ENCODE peak calls at places on chromosomes 2 and 18, in seven cellular contexts. V, B, A, Z, E, J and T are unnamed samples. For H3K4me1 and H3K36me3, the result is how much of the 10 kb centered on the place peaks cover.

GRCh38 chr2:205696541-205697441 is 14.5 kb downstream of the NRP2 start:
- DNase-seq in V (no peak), B (no peak), A (no peak), Z (no peak), E (peak), J (no peak), T (no peak)

GRCh38 chr2:190649035-190649797 is at the start of gene NAB1:
- DNase-seq in V (peak), B (peak), A (peak), Z (peak), E (peak), J (peak), T (peak)

GRCh38 chr2:236119476-236119875 is 48.7 kb downstream of the GBX2 start:
- DNase-seq in V (no peak), B (no peak), A (no peak), Z (no peak), E (no peak), J (no peak), T (no peak)

GRCh38 chr2:63669596-63669995 is 80.8 kb downstream of the MDH1 start:
- DNase-seq in V (no peak), B (no peak), A (no peak), Z (no peak), E (no peak), J (no peak), T (no peak)

GRCh38 chr18:75088622-75089211 is 120.2 kb downstream of the PTGR3 start:
- DNase-seq in V (no peak), B (no peak), A (no peak), Z (no peak), E (no peak), J (no peak), T (no peak)

GRCh38 chr2:100513650-100514049 is 43.4 kb downstream of the NMS start:
- DNase-seq in V (no peak), B (no peak), A (no peak), Z (no peak), E (no peak), J (no peak), T (no peak)

GRCh38 chr2:75676464-75676863 is 29.9 kb downstream of the MRPL19 start:
- DNase-seq in V (no peak), B (no peak), A (no peak), Z (no peak), E (no peak), J (no peak), T (no peak)

GRCh38 chr2:240565267-240566202 is 2.7 kb upstream of the RNPEPL1 start:
- DNase-seq in V (peak), B (peak), A (peak), Z (peak), E (no peak), J (peak), T (peak)

GRCh38 chr2:1745171-1746023 is 1.1 kb upstream of the PXDN start:
- DNase-seq in V (no peak), B (no peak), A (no peak), Z (no peak), E (no peak), J (no peak), T (no peak)

GRCh38 chr18:13418013-13418710 is 199.6 kb downstream of the LDLRAD4 start:
- DNase-seq in V (no peak), B (no peak), A (no peak), Z (no peak), E (no peak), J (no peak), T (no peak)

GRCh38 chr2:50438293-50438692 is 593.6 kb downstream of the NRXN1 start:
- DNase-seq in V (no peak), B (no peak), A (no peak), Z (no peak), E (no peak), J (no peak), T (no peak)

GRCh38 chr2:235536711-235537110 is 42.9 kb downstream of the AGAP1 start:
- DNase-seq in V (no peak), B (no peak), A (no peak), Z (no peak), E (no peak), J (no peak), T (no peak)

GRCh38 chr2:240884221-240884620 is 11.7 kb downstream of the MAB21L4 start:
- DNase-seq in V (no peak), B (no peak), A (no peak), Z (no peak), E (no peak), J (no peak), T (no peak)

GRCh38 chr2:159904565-159905281 is 106.7 kb upstream of the CD302 start:
- DNase-seq in V (peak), B (peak), A (peak), Z (peak), E (peak), J (peak), T (no peak)

GRCh38 chr2:127423476-127423840 is 5.2 kb downstream of the PROC start:
- DNase-seq in V (peak), B (no peak), A (no peak), Z (peak), E (peak), J (no peak), T (no peak)

GRCh38 chr2:64735504-64735903 is 81.8 kb upstream of the SERTAD2 start:
- DNase-seq in V (no peak), B (no peak), A (no peak), Z (no peak), E (no peak), J (no peak), T (no peak)

GRCh38 chr18:31269508-31270074 is 48.4 kb upstream of the DSG1 start:
- DNase-seq in V (no peak), B (no peak), A (no peak), Z (no peak), E (no peak), J (no peak), T (no peak)

GRCh38 chr2:116955646-116956045 is 858.8 kb upstream of the DDX18 start:
- DNase-seq in V (no peak), B (no peak), A (no peak), Z (no peak), E (no peak), J (no peak), T (no peak)

GRCh38 chr2:8176837-8177236 is 505.0 kb upstream of the ID2 start:
- DNase-seq in V (no peak), B (no peak), A (no peak), Z (no peak), E (no peak), J (no peak), T (no peak)

GRCh38 chr2:120531365-120531764 is 185.4 kb downstream of the INHBB start:
- DNase-seq in V (no peak), B (no peak), A (no peak), Z (no peak), E (no peak), J (no peak), T (no peak)

GRCh38 chr18:58995663-58996062 is 131.0 kb downstream of the ZNF532 start:
- DNase-seq in V (no peak), B (no peak), A (no peak), Z (no peak), E (no peak), J (no peak), T (no peak)
- H3K4me1 ChIP-seq in V (under half), B (under half), A (under half), Z (under half), E (under half), J (under half), T (half or more)

GRCh38 chr2:85577386-85578242 is at the start of gene VAMP8:
- DNase-seq in V (peak), B (peak), A (no peak), Z (peak), E (peak), J (peak), T (no peak)
- H3K27ac ChIP-seq in V (peak), B (no peak), A (no peak), Z (peak), E (peak), J (peak), T (no peak)

DNA sequence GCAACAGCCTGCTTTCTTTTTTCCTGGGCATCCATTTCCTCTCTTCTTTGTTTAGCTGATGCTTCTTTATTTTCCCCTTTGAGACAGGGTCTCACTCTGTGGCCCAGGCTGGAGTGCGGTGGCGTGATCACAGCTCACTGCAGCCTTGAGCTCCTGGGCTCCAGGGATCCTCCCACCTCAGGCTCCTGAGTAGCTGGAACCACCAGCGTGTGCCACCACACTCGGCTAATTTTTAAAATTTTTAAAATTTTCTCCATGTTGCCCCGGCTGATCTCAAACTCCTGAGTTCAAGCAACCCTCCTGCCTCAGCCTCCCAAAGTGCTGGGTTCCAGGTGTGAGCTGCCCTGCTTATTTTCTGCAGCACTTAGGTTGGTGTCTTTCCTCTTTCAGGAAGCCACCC is 58.7 kb downstream of the NTSR2 start:
- DNase-seq in V (no peak), B (no peak), A (no peak), Z (no peak), E (no peak), J (no peak), T (no peak)
- H3K36me3 ChIP-seq in V (under half), B (under half), A (under half), Z (under half), E (under half), J (under half), T (under half)

GRCh38 chr2:101850450-101850849 is 141.3 kb upstream of the IL1R2 start:
- DNase-seq in V (no peak), B (no peak), A (no peak), Z (no peak), E (no peak), J (no peak), T (no peak)

GRCh38 chr2:101848790-101849410 is 142.9 kb upstream of the IL1R2 start:
- DNase-seq in V (no peak), B (no peak), A (no peak), Z (peak), E (no peak), J (no peak), T (no peak)

GRCh38 chr2:101846973-101847372 is 144.8 kb upstream of the IL1R2 start:
- DNase-seq in V (no peak), B (no peak), A (no peak), Z (no peak), E (no peak), J (no peak), T (no peak)

GRCh38 chr2:101850991-101851390 is 140.8 kb upstream of the IL1R2 start:
- DNase-seq in V (no peak), B (no peak), A (no peak), Z (no peak), E (no peak), J (no peak), T (no peak)

GRCh38 chr2:101847661-101848339 is 144.0 kb upstream of the IL1R2 start:
- DNase-seq in V (no peak), B (no peak), A (no peak), Z (no peak), E (no peak), J (no peak), T (no peak)
- H3K4me1 ChIP-seq in V (under half), B (under half), A (under half), Z (under half), E (under half), J (under half), T (under half)

DNA sequence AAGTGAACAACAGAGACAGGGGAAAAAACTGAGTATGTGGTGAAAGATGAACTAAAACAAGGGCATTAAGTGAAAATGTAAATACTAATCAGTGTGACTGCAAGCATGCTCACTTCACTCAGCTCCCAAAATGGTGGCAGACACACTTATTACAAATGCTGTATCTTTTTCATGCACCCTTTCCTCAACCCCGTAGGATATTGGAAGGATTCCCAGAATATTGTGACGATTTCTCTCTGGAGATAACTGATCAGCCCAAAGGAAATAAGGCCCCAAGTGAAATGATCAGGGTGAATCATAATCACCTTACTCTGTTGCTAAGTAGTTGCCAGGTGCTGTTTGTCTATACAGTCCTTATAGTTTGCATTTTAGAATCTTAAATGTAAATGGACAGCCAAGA is 138.9 kb upstream of the IL1R2 start:
- DNase-seq in V (no peak), B (no peak), A (no peak), Z (no peak), E (no peak), J (no peak), T (no peak)
- H3K27ac ChIP-seq in V (no peak), B (no peak), A (no peak), Z (no peak), E (no peak), J (no peak), T (no peak)

GRCh38 chr2:113937501-113937900 is 47.6 kb downstream of the ACTR3 start:
- DNase-seq in V (no peak), B (no peak), A (no peak), Z (no peak), E (no peak), J (no peak), T (no peak)

DNA sequence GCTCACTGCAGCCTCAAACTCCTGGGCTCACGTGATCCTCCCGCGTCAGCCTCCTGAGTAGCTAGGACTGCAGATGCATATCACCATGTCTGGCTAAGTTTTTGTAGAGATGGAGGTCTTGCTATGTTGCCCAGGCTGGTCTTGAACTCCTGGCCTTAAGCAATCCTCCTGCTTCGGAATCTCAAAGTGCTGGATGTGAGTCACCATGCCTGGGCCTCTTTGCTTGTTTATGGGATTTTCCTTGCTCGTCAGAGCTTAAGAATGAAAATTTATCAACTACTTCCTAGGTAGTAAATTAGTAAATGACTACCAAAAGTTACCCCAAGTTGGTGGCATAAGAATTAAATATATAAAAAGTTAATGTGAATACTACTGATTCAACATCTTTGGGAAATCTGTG is 51.0 kb downstream of the ACTR3 start:
- DNase-seq in V (no peak), B (no peak), A (no peak), Z (no peak), E (no peak), J (no peak), T (no peak)
- H3K36me3 ChIP-seq in V (under half), B (under half), A (under half), Z (under half), E (under half), J (under half), T (half or more)

GRCh38 chr2:85998071-85998991 is 107.4 kb downstream of the POLR1A start:
- DNase-seq in V (no peak), B (peak), A (peak), Z (peak), E (peak), J (peak), T (peak)
- H3K4me1 ChIP-seq in V (under half), B (under half), A (under half), Z (half or more), E (under half), J (under half), T (half or more)

GRCh38 chr2:186573528-186573927 is 16.3 kb upstream of the ITGAV start:
- DNase-seq in V (no peak), B (no peak), A (no peak), Z (no peak), E (no peak), J (no peak), T (no peak)
- H3K27ac ChIP-seq in V (no peak), B (no peak), A (no peak), Z (peak), E (no peak), J (no peak), T (no peak)

GRCh38 chr2:152664725-152665124 is 52.5 kb downstream of the PRPF40A start:
- DNase-seq in V (no peak), B (no peak), A (no peak), Z (no peak), E (no peak), J (no peak), T (no peak)
- H3K36me3 ChIP-seq in V (half or more), B (under half), A (under half), Z (under half), E (half or more), J (under half), T (half or more)